ENCODE peak calls at places on chromosome 1, in four cellular contexts. W is body of pancreas, I is IMR-90, J is heart right ventricle. O is an unnamed sample. For H3K27me3, the result is how much of the 10 kb centered on the place peaks cover.

GRCh38 chr1:158002630-158003408 is 9.4 kb downstream of the KIRREL1 start:
- DNase-seq in W (no peak), I (peak), J (no peak), O (no peak)

GRCh38 chr1:210841926-210842625 is 291.9 kb downstream of the KCNH1 start:
- DNase-seq in W (no peak), I (no peak), J (peak), O (no peak)

GRCh38 chr1:223102797-223103533 is 40.1 kb downstream of the TLR5 start:
- DNase-seq in W (peak), I (no peak), J (peak), O (no peak)

GRCh38 chr1:7993593-7994479 is 32.3 kb downstream of the ERRFI1 start:
- DNase-seq in W (no peak), I (peak), J (no peak), O (peak)

GRCh38 chr1:151133339-151133761 is 13.1 kb downstream of the SEMA6C start:
- DNase-seq in W (no peak), I (peak), J (no peak), O (no peak)

GRCh38 chr1:76951185-76951584 is 83.9 kb downstream of the ST6GALNAC5 start:
- DNase-seq in W (no peak), I (no peak), J (no peak), O (no peak)

GRCh38 chr1:55670331-55671082 is 455.3 kb upstream of the USP24 start:
- DNase-seq in W (no peak), I (peak), J (no peak), O (no peak)

GRCh38 chr1:222654849-222655248 is 37.0 kb downstream of the MIA3 start:
- DNase-seq in W (peak), I (no peak), J (peak), O (no peak)

GRCh38 chr1:200738348-200738732 is 353 bp upstream of the CAMSAP2 start:
- DNase-seq in W (no peak), I (no peak), J (no peak), O (no peak)

GRCh38 chr1:14282583-14283186 is 315.8 kb upstream of the KAZN start:
- DNase-seq in W (no peak), I (no peak), J (no peak), O (no peak)

GRCh38 chr1:201656670-201657032 is 117.7 kb downstream of the NAV1 start:
- DNase-seq in W (no peak), I (peak), J (no peak), O (no peak)

GRCh38 chr1:9317591-9318331 is 25.1 kb downstream of the SPSB1 start:
- DNase-seq in W (peak), I (peak), J (peak), O (no peak)

GRCh38 chr1:9680828-9681227 is 29.3 kb downstream of the PIK3CD start:
- DNase-seq in W (no peak), I (no peak), J (no peak), O (no peak)

GRCh38 chr1:175128523-175128922 is 60.9 kb downstream of the TNN start:
- DNase-seq in W (no peak), I (no peak), J (no peak), O (no peak)

GRCh38 chr1:58250587-58250948 is 296.0 kb downstream of the OMA1 start:
- DNase-seq in W (no peak), I (no peak), J (no peak), O (no peak)

GRCh38 chr1:200021537-200022238 is 5.8 kb upstream of the NR5A2 start:
- DNase-seq in W (peak), I (no peak), J (no peak), O (no peak)

GRCh38 chr1:236015539-236015938 is 49.4 kb downstream of the NID1 start:
- DNase-seq in W (no peak), I (no peak), J (no peak), O (no peak)

GRCh38 chr1:29322861-29323585 is 86.7 kb downstream of the PTPRU start:
- DNase-seq in W (no peak), I (no peak), J (no peak), O (no peak)

GRCh38 chr1:33244143-33244808 is 12.0 kb upstream of the ZNF362 start:
- DNase-seq in W (no peak), I (no peak), J (no peak), O (peak)

DNA sequence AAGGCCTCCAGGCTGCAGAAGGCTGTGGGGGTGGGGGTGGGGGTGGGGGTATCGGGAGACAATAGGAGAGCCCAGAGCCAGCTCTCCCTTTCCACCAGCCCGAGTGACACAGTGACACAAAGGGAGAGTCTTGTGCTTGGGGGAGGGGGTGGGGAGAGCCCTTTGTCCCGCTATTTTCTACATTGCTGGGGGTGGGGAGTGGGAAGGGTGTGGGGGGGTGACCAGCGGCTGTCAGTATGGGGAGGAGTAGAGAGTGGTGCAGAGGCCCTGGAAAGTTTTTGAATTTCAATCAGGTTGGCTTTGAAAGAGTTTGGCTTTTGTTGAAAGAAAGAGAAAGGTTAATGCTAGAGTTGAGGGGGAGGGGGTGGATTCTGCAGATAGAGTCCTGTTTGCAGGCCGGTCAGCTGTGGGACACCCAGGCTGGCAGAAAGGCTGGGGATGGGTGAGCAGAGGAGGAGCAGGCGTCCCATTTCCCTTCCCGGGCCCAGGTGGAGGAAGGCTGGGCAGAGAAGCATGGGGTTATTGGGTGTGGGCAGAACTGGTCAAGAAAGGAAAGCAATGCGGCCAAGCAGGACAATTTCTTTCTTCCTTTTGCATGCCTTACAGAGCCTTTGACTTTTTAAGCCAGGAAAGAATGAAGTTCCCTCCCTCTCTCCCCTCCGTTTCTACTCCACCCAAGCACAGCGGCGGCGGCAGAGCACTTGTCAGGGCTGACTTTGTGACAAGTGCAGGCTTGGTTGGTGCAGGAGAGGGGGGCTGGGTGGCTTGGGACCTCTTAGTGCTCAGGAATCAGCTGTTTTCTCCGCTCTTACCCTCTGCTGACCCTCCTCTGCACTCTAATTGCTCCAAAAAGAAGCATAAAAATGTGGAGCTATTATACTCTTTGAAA is 96.2 kb downstream of the RNF220 start:
- DNase-seq in W (no peak), I (no peak), J (peak), O (no peak)
- H3K4me3 ChIP-seq in W (no peak), I (no peak), J (no peak), O (no peak)

DNA sequence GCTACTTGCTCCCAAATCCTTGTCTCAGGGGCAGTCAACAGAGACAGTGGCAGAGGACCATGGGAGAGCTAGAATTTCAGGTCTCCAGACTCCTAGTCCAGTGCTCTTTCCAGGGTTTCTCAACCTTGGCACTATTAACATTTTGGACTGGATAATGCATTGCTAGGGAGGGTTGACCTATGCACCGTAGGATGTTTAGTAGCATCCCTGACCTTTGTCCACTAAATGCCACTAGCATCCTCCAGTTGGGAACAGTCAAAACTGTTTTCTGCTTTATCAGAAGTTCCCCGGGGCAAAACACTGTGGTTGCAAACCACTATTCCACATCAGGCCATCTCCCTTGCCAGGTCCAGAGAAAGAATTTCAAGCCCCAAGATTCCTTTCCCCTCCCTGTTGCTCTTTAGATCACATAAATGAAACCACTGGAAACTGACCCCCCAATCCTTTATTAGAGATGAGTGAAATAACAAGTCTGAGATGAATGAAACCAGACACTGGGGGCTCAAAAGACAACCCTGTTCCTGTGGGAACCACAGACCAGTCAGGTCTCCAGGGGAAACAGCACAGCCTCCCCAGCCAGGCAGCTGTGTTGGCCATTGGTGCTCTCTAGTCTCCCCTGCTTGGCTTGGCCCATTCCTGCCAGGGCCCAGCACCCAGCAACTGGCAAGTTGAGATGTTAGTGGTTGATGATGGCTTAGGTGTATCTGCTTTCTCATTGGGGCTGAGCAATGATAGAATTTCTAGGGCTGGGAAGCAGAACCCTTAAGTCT is 3.8 kb upstream of the TCEA3 start:
- DNase-seq in W (no peak), I (no peak), J (no peak), O (no peak)
- H3K27me3 ChIP-seq in W (under half), I (under half), J (under half), O (under half)

GRCh38 chr1:22075718-22076117 is 23.2 kb downstream of the CDC42 start:
- DNase-seq in W (no peak), I (no peak), J (no peak), O (no peak)
- H3K4me3 ChIP-seq in W (no peak), I (no peak), J (no peak), O (no peak)

GRCh38 chr1:2028870-2029560 is 9.9 kb downstream of the GABRD start:
- DNase-seq in W (no peak), I (no peak), J (no peak), O (no peak)
- H3K27me3 ChIP-seq in W (under half), I (half or more), J (under half), O (under half)

GRCh38 chr1:226674892-226675719 is 64.0 kb downstream of the ITPKB start:
- DNase-seq in W (peak), I (no peak), J (peak), O (no peak)

GRCh38 chr1:226668173-226668560 is 70.9 kb downstream of the ITPKB start:
- DNase-seq in W (no peak), I (no peak), J (no peak), O (no peak)

GRCh38 chr1:226670062-226670461 is 69.0 kb downstream of the ITPKB start:
- DNase-seq in W (no peak), I (no peak), J (no peak), O (no peak)

GRCh38 chr1:226672217-226672838 is 66.8 kb downstream of the ITPKB start:
- DNase-seq in W (no peak), I (no peak), J (no peak), O (no peak)

DNA sequence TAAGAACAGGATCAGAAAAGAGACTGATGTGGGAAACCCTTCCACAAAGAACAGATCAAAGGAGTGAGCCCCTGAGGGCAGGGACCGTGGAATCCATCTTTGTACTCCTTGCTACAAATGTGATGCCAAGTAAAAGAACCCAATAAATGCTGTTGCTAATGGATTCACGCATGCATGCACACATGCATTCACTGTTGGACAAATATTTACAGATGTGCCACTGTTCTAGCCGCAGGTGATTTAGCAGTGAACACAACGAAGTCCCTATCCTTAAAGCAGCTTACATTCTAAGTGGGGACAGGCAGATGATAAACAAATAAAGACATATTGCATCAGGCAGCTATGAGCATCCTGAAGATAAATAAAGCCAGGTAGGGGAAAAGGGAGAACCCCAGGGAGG is 67.8 kb downstream of the ITPKB start:
- DNase-seq in W (no peak), I (no peak), J (no peak), O (no peak)
- H3K4me3 ChIP-seq in W (no peak), I (no peak), J (no peak), O (no peak)

O was measured in BJ.